ENCODE peak calls at places on chromosomes 7 and 10, in seven cellular contexts. U, F, O, T, H, R and I are unnamed samples.

GRCh38 chr10:110535958-110536891 is 31.3 kb upstream of the SMC3 start:
- DNase-seq in R (peak; percentile 38), U (no peak), H (no peak), O (no peak), T (no peak), F (no peak), I (no peak)

GRCh38 chr10:70669732-70670317 is 2.5 kb upstream of the ADAMTS14 start:
- DNase-seq in U (no peak), O (no peak), R (no peak), H (no peak), F (no peak), T (no peak), I (no peak)

GRCh38 chr7:133076142-133076541 is 5.7 kb downstream of the CHCHD3 start:
- DNase-seq in R (no peak), F (no peak), U (no peak), T (no peak), O (no peak), H (no peak), I (no peak)

GRCh38 chr10:112658900-112659328 is 211.9 kb downstream of the VTI1A start:
- DNase-seq in H (no peak), F (no peak), T (no peak), U (peak; percentile 68), O (no peak), R (no peak), I (no peak)

GRCh38 chr7:41472427-41473125 is 230.3 kb downstream of the INHBA start:
- DNase-seq in F (no peak), U (no peak), H (no peak), T (no peak), R (no peak), O (no peak), I (no peak)

GRCh38 chr7:41574377-41574776 is 128.5 kb downstream of the INHBA start:
- DNase-seq in F (no peak), T (no peak), U (no peak), O (no peak), R (no peak), H (no peak), I (no peak)

GRCh38 chr10:12081470-12081869 is 12.7 kb downstream of the DHTKD1 start:
- DNase-seq in O (no peak), U (no peak), T (no peak), H (no peak), R (no peak), F (no peak), I (no peak)

GRCh38 chr7:116741625-116742316 is 69.8 kb downstream of the MET start:
- DNase-seq in O (no peak), R (no peak), T (no peak), U (no peak), H (no peak), F (no peak), I (no peak)

GRCh38 chr10:93873427-93874115 is 20.2 kb upstream of the SLC35G1 start:
- DNase-seq in T (no peak), O (no peak), R (no peak), F (no peak), U (no peak), H (no peak), I (no peak)

GRCh38 chr7:45702751-45703150 is 128.6 kb downstream of the ADCY1 start:
- DNase-seq in R (no peak), U (no peak), O (peak; percentile 77), T (no peak), H (no peak), F (no peak), I (no peak)

GRCh38 chr10:29583674-29584073 is 51.1 kb downstream of the SVIL start:
- DNase-seq in R (no peak), U (no peak), F (no peak), T (no peak), H (no peak), O (no peak), I (no peak)

GRCh38 chr7:150719960-150720891 is 3.8 kb downstream of the GIMAP1 start:
- DNase-seq in R (no peak), F (no peak), T (no peak), H (no peak), U (no peak), O (no peak), I (no peak)

GRCh38 chr7:15213093-15213492 is 310.5 kb upstream of the DGKB start:
- DNase-seq in H (no peak), F (no peak), R (no peak), U (no peak), T (no peak), O (no peak), I (no peak)

GRCh38 chr7:134513169-134513752 is 14.1 kb upstream of the AKR1B10 start:
- DNase-seq in U (peak; percentile 11), H (no peak), R (peak; percentile 40), T (peak; percentile 73), F (no peak), O (no peak), I (peak; percentile 56)

GRCh38 chr7:4115941-4116610 is 566.0 kb upstream of the FOXK1 start:
- DNase-seq in R (no peak), H (no peak), O (no peak), F (no peak), T (no peak), U (no peak), I (no peak)

GRCh38 chr10:65341323-65341922 is 1584.4 kb upstream of the LRRTM3 start:
- DNase-seq in H (no peak), O (no peak), U (no peak), F (no peak), R (peak; percentile 27), T (no peak), I (no peak)

GRCh38 chr10:122264931-122265330 is 6.2 kb upstream of the BTBD16 start:
- DNase-seq in U (no peak), R (no peak), H (no peak), O (no peak), T (no peak), F (no peak), I (no peak)

GRCh38 chr10:122264442-122264841 is 6.7 kb upstream of the BTBD16 start:
- DNase-seq in O (no peak), F (no peak), H (no peak), R (no peak), T (no peak), U (no peak), I (no peak)

GRCh38 chr10:122261584-122261983 is 9.5 kb upstream of the BTBD16 start:
- DNase-seq in H (no peak), T (no peak), O (no peak), R (no peak), U (no peak), F (no peak), I (no peak)

GRCh38 chr10:122265896-122266295 is 5.2 kb upstream of the BTBD16 start:
- DNase-seq in R (no peak), F (no peak), O (no peak), T (peak; percentile 72), U (no peak), H (no peak), I (no peak)

DNA sequence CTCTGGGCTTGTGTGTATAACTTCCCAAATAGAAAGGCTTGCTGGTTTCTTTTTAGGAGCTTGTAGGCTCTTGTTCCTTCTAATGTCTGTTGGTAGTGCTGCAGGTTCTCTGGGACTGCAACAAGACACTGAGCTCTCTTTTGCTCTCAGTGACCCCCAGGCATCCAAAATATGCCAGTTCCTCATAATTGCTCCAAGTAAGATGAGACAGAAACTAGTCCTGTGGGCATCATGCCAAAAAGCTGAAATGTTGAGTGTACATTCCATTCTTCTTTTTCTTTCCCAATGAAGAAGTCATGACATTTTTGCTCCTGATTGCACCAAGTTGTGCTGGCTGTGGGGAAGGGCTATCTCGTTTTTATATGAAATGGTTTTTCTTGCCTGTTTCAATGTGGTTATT is 7.1 kb upstream of the BTBD16 start:
- DNase-seq in U (no peak), R (no peak), T (peak; percentile 78), F (no peak), H (no peak), O (no peak), I (no peak)
- H3K27ac ChIP-seq in U (no peak overlapping the region), R (no peak overlapping the region), T (peak overlapping the region; percentile 84), F (no peak overlapping the region), H (no peak overlapping the region), O (no peak overlapping the region), I (no peak overlapping the region)

GRCh38 chr7:69429817-69430501 is 168.3 kb upstream of the AUTS2 start:
- DNase-seq in H (peak; percentile 33), R (peak; percentile 13), U (no peak), T (no peak), F (peak; percentile 75), O (no peak), I (peak; percentile 10)
- H3K27ac ChIP-seq in H (no peak overlapping the region), R (no peak overlapping the region), U (no peak overlapping the region), T (no peak overlapping the region), F (peak overlapping the region; percentile 22), O (peak overlapping the region; percentile 10), I (peak overlapping the region; percentile 15)

GRCh38 chr10:4353059-4353655 is 472.9 kb upstream of the AKR1E2 start:
- DNase-seq in O (no peak), H (no peak), F (peak; percentile 22), R (no peak), U (no peak), T (no peak), I (no peak)

GRCh38 chr10:4352566-4352961 is 473.4 kb upstream of the AKR1E2 start:
- DNase-seq in R (peak; percentile 37), H (no peak), O (no peak), T (no peak), U (no peak), F (peak; percentile 69), I (no peak)

GRCh38 chr10:4354382-4354812 is 471.6 kb upstream of the AKR1E2 start:
- DNase-seq in O (no peak), U (no peak), H (no peak), T (no peak), R (no peak), F (no peak), I (no peak)

GRCh38 chr10:4353964-4354363 is 472.0 kb upstream of the AKR1E2 start:
- DNase-seq in U (no peak), F (no peak), O (no peak), H (no peak), T (no peak), R (no peak), I (no peak)

DNA sequence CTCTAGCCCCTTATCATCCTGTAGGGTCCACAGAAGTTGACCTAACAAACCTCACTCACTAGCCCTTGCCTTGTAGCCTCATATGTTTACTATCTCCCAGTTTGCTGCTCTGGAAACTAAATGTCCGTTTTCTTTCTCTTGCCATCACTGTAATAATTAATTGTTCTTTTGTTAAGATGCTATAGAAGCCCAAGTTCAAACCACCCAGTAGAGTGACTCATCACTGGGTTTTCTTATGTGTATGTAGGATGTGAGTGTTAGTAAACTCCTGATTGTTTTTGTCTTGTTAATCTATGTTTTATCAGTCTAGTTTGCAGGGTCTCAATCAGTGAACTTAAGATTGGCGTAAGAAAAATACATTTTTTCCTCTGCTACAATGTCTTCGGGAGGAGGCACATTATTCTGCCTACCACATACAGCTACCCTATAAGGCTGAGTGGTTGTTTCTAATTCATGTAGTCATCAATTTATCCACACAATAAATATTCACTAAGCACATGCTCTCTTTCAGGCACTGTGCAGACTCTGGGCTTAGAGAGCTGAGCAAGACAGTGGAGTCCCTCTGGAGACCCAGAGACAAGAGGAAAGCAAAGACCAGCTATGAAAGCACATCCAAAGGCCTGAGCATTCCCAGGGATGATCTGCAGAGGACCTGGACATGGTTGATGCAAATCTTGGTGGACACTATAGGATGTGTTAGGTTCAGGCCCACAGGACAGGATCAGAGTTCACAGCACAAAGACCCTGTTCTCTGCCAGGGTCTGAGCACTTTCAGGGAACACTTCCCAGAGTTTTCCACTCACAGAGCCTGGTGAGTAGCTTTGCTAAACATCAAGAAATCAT is 474.1 kb upstream of the AKR1E2 start:
- DNase-seq in U (no peak), F (no peak), R (no peak), H (no peak), O (no peak), T (no peak), I (no peak)
- H3K27ac ChIP-seq in U (no peak overlapping the region), F (no peak overlapping the region), R (no peak overlapping the region), H (no peak overlapping the region), O (no peak overlapping the region), T (peak overlapping the region; percentile 35), I (no peak overlapping the region)

GRCh38 chr7:129522088-129522970 is 20.0 kb downstream of the SMKR1 start:
- DNase-seq in U (no peak), R (no peak), H (no peak), T (peak; percentile 70), F (no peak), O (no peak), I (no peak)
- H3K27ac ChIP-seq in U (no peak overlapping the region), R (no peak overlapping the region), H (no peak overlapping the region), T (no peak overlapping the region), F (no peak overlapping the region), O (no peak overlapping the region), I (no peak overlapping the region)